ENCODE peak calls at places on chromosomes 12 and 14, in five cellular contexts. R is fibroblast of mammary gland, H is AG09319, G is gastrocnemius medialis, J is heart right ventricle. Y is an unnamed sample.
A peak's percentile ranks its signal among the peaks of the same experiment; 100 is the strongest.

GRCh38 chr12:13171921-13172859 is 24.3 kb upstream of the EMP1 start:
- DNase-seq in H (no peak), J (no peak), G (no peak), R (peak; percentile 65), Y (no peak)

GRCh38 chr14:64685364-64686130 is 18.7 kb upstream of the PLEKHG3 start:
- DNase-seq in J (no peak), G (no peak), H (no peak), R (peak; percentile 19), Y (no peak)

GRCh38 chr12:124201248-124201647 is 93.6 kb upstream of the RFLNA start:
- DNase-seq in H (no peak), J (no peak), R (no peak), G (no peak), Y (no peak)

GRCh38 chr12:49624919-49625577 is 1.7 kb downstream of the PRPF40B start:
- DNase-seq in R (peak; percentile 43), G (no peak), J (no peak), H (no peak), Y (no peak)

GRCh38 chr12:27906658-27907473 is 65.7 kb downstream of the PTHLH start:
- DNase-seq in R (peak; percentile 20), H (peak; percentile 62), J (no peak), G (no peak), Y (no peak)

GRCh38 chr14:96176275-96176674 is 28.4 kb upstream of the BDKRB2 start:
- DNase-seq in J (no peak), H (peak; percentile 52), R (peak; percentile 89), G (no peak), Y (no peak)

GRCh38 chr12:120350576-120351350 is 18.2 kb downstream of the MSI1 start:
- DNase-seq in J (no peak), G (no peak), H (no peak), R (no peak), Y (no peak)

GRCh38 chr12:129807101-129807500 is 96.7 kb downstream of the TMEM132D start:
- DNase-seq in G (no peak), J (no peak), H (no peak), R (no peak), Y (no peak)

GRCh38 chr14:104551851-104552737 is 27.5 kb upstream of the C14orf180 start:
- DNase-seq in G (no peak), H (no peak), J (no peak), R (no peak), Y (peak; percentile 92)

GRCh38 chr12:5796171-5797091 is 148.6 kb downstream of the ANO2 start:
- DNase-seq in J (no peak), H (no peak), G (no peak), R (no peak), Y (no peak)

GRCh38 chr12:132505852-132506219 is 15.9 kb downstream of the FBRSL1 start:
- DNase-seq in J (no peak), H (no peak), G (no peak), R (no peak), Y (no peak)

GRCh38 chr12:132503611-132504204 is 13.8 kb downstream of the FBRSL1 start:
- DNase-seq in H (no peak), R (peak; percentile 73), G (peak; percentile 37), J (no peak), Y (no peak)

GRCh38 chr12:132506328-132506727 is 16.4 kb downstream of the FBRSL1 start:
- DNase-seq in H (no peak), J (no peak), R (no peak), G (no peak), Y (no peak)

GRCh38 chr12:132506730-132507538 is 17.0 kb downstream of the FBRSL1 start:
- DNase-seq in R (peak; percentile 64), J (peak; percentile 91), G (peak; percentile 67), H (peak; percentile 10), Y (no peak)

GRCh38 chr12:132505105-132505851 is 15.3 kb downstream of the FBRSL1 start:
- DNase-seq in R (no peak), H (no peak), J (no peak), G (no peak), Y (no peak)
- TF ChIP-seq CTCF in R (no peak), H (no peak), J (no peak), G (no peak), Y (no peak)

DNA sequence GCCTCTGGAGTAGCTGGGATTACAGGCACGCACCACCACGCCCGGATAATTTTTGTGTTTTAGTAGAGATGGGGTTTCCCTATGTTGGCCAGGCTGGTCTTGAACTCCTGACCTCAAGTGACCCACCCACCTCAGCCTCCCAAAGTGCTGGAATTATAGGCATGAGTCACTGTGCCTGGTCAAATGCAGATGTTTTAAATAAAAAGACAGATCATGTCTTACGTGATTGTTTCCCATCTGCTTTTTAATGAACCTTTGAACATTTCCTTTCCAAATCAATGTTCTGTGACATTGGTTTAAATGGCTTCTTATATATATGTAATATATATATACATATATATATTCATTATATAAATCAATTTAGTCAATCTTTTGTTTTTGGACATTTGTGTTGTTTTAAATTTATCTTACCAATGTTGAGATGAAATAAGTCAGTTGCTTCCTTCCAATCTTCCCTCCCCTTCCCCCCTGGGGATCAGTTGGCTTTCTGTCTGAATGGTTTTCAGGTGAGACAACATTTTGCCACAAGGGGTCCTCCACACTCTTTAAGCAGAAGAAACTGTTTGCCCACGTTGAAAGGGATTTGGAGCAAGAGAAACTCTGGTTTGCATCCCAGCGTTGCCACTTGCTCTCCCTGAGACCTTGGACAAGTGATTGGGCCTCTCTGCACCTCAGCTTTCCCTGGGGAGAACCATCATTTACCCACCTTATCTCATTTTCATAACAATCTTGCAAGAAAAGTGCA is 47.6 kb upstream of the RBM19 start:
- DNase-seq in G (no peak), R (peak; percentile 73), J (peak; percentile 6), H (no peak), Y (no peak)
- TF ChIP-seq CTCF in G (no peak), R (peak; percentile 42), J (peak; percentile 23), H (no peak), Y (peak; percentile 18)

DNA sequence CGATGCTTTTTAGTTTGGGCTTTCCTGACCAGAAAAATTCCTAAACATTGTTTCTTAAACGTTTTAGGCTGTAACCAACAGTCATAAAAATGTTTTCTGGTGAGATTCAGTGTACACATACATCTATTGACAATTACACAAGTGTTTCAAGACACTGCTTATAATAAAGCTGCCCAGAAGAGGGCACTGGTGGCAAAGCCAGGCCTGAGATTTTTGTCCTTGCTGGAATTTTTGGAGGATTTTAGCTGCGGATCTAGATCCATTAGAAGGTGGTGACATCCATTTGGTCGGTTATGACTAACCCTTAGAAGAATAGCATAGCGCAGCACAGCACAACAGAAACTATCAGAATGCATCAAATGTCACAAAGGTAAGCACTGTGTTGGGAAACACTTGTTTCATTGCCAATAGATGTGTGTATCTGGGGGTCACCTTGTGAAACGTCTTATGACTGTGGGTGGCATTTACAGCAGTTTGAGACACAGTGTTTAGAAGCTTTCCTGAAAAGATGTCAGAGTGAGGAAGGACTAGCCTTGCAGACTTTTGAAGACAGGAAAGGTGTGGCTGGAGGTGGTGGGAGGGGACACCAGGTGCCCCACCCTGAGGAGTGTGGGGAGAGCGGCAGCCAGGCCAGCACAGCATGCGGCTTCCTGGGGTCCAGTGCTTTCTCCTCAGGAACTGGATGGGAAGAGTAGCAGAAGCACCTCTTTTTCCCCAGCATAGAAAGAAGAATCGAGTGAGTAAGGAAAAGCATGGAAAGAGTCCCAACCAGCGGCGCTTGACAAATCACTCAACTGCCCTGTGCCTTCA is 54.7 kb upstream of the FKBP4 start:
- DNase-seq in R (peak; percentile 60), J (no peak), G (no peak), H (no peak), Y (no peak)
- TF ChIP-seq CTCF in R (peak; percentile 59), J (peak; percentile 57), G (no peak), H (peak; percentile 61), Y (peak; percentile 91)

GRCh38 chr12:117363953-117364486 is 2.6 kb upstream of the NOS1 start:
- DNase-seq in H (no peak), G (no peak), R (no peak), J (no peak), Y (no peak)
- TF ChIP-seq CTCF in H (no peak), G (no peak), R (no peak), J (no peak), Y (no peak)

GRCh38 chr12:89701606-89702206 is 6.9 kb downstream of the ATP2B1 start:
- DNase-seq in H (no peak), J (no peak), R (no peak), G (no peak), Y (no peak)
- TF ChIP-seq CTCF in H (no peak), J (no peak), R (no peak), G (no peak), Y (no peak)